ENCODE peak calls at places on chromosomes 3 and 15, in nine cellular contexts. U is germinal center, W is tibial artery, E is HS-27A, P is myocyte, F is WTC11, O is non-pigmented ciliary epithelial cell, B is NAMALWA, L is SW480. D is an unnamed sample.

GRCh38 chr3:27357665-27358258 is 11.4 kb downstream of the NEK10 start:
- DNase-seq in O (no peak), L (peak), W (peak), F (peak), E (peak), P (peak), B (peak), U (peak), D (peak)

GRCh38 chr15:101454365-101454764 is 35.1 kb downstream of the PCSK6 start:
- DNase-seq in E (no peak), P (no peak), F (no peak), O (no peak), L (no peak), U (no peak), W (no peak), B (no peak), D (no peak)

GRCh38 chr15:80887148-80887547 is 102.5 kb downstream of the MESD start:
- DNase-seq in B (no peak), P (no peak), L (no peak), W (no peak), U (no peak), O (no peak), F (no peak), E (no peak), D (no peak)

GRCh38 chr3:72482589-72483249 is 365.5 kb downstream of the SHQ1 start:
- DNase-seq in F (no peak), W (peak), B (peak), L (peak), U (no peak), P (peak), O (peak), E (no peak), D (no peak)

GRCh38 chr3:30470566-30470965 is 135.8 kb upstream of the TGFBR2 start:
- DNase-seq in U (no peak), O (no peak), L (no peak), B (no peak), P (no peak), E (no peak), F (no peak), W (no peak), D (no peak)

GRCh38 chr3:195735036-195735695 is 14.4 kb downstream of the MUC20 start:
- DNase-seq in L (no peak), W (no peak), O (no peak), P (no peak), E (no peak), F (no peak), B (no peak), U (no peak), D (no peak)

GRCh38 chr15:98443483-98443882 is 204.9 kb upstream of the IGF1R start:
- DNase-seq in O (no peak), U (no peak), P (no peak), E (no peak), F (no peak), L (no peak), W (no peak), B (no peak), D (no peak)

GRCh38 chr15:66400351-66400774 is 13.7 kb downstream of the MAP2K1 start:
- DNase-seq in E (no peak), P (no peak), F (no peak), B (peak), W (no peak), L (no peak), U (no peak), O (no peak), D (no peak)

GRCh38 chr15:85562824-85563223 is 182.4 kb downstream of the AKAP13 start:
- DNase-seq in W (no peak), P (no peak), O (no peak), E (no peak), L (no peak), F (no peak), U (no peak), B (no peak), D (no peak)

GRCh38 chr3:126345641-126346460 is 11.4 kb downstream of the KLF15 start:
- DNase-seq in P (no peak), B (no peak), U (no peak), W (peak), O (no peak), L (no peak), F (peak), E (no peak), D (no peak)

GRCh38 chr15:91468861-91469260 is 368.8 kb downstream of the SV2B start:
- DNase-seq in L (no peak), P (no peak), E (no peak), O (no peak), W (no peak), B (no peak), U (no peak), F (no peak), D (no peak)

D was measured in HS-5.